ENCODE peak calls at places on chromosomes 3 and 15, in five cellular contexts. G is stimulated activated CD4-positive, alpha-beta T cell treated with anti-CD3 and anti-CD28 coated beads, Interleukin-4, amount 100 ng/mL, for 4 hours; W is gastrocnemius medialis; N is iPS DF 19.7; O is HEK293T. L is an unnamed sample.

GRCh38 chr3:196080997-196081833 is 675 bp downstream of the TFRC start:
- DNase-seq in G (peak), W (peak), N (no peak), O (peak), L (peak)

GRCh38 chr15:84810073-84810840 is 6.9 kb upstream of the ALPK3 start:
- DNase-seq in G (no peak), W (no peak), N (no peak), O (no peak), L (no peak)

GRCh38 chr3:122023335-122023734 is 1.3 kb upstream of the ILDR1 start:
- DNase-seq in G (no peak), W (no peak), N (no peak), O (no peak), L (no peak)

GRCh38 chr3:184773341-184774186 is 38.4 kb upstream of the VPS8 start:
- DNase-seq in G (no peak), W (no peak), N (no peak), O (no peak), L (peak)

GRCh38 chr3:89950772-89951171 is 843.4 kb downstream of the EPHA3 start:
- DNase-seq in G (no peak), W (no peak), N (no peak), O (no peak), L (no peak)

GRCh38 chr3:28348286-28348636 is 260 bp upstream of the ZCWPW2 start:
- DNase-seq in G (no peak), W (peak), N (no peak), O (no peak), L (no peak)

GRCh38 chr3:124877617-124878016 is 9.5 kb downstream of the ITGB5 start:
- DNase-seq in G (no peak), W (no peak), N (no peak), O (no peak), L (no peak)

GRCh38 chr15:88657326-88658069 is 18.7 kb downstream of the ISG20 start:
- DNase-seq in G (no peak), W (no peak), N (no peak), O (peak), L (peak)

GRCh38 chr3:127712881-127713771 is 40.4 kb downstream of the ABTB1 start:
- DNase-seq in G (no peak), W (no peak), N (no peak), O (no peak), L (no peak)

GRCh38 chr15:98888839-98889479 is 118.6 kb downstream of the PGPEP1L start:
- DNase-seq in G (no peak), W (no peak), N (no peak), O (no peak), L (no peak)

GRCh38 chr3:194158942-194159439 is 23.0 kb downstream of the HES1 start:
- DNase-seq in G (no peak), W (peak), N (no peak), O (no peak), L (no peak)

GRCh38 chr15:70447081-70447480 is 316.3 kb downstream of the UACA start:
- DNase-seq in G (no peak), W (no peak), N (no peak), O (no peak), L (no peak)

GRCh38 chr15:77487479-77487861 is 66.8 kb downstream of the HMG20A start:
- DNase-seq in G (no peak), W (no peak), N (no peak), O (no peak), L (no peak)

GRCh38 chr3:170410428-170411029 is 8.1 kb upstream of the CLDN11 start:
- DNase-seq in G (no peak), W (no peak), N (no peak), O (no peak), L (peak)

GRCh38 chr3:49839193-49839809 is 17.1 kb downstream of the TRAIP start:
- DNase-seq in G (peak), W (peak), N (peak), O (peak), L (peak)

GRCh38 chr15:68407141-68407885 is 24.6 kb downstream of the ITGA11 start:
- DNase-seq in G (no peak), W (no peak), N (no peak), O (no peak), L (peak)

GRCh38 chr15:65197337-65197645 is 12.1 kb upstream of the CLPX start:
- DNase-seq in G (no peak), W (no peak), N (no peak), O (no peak), L (no peak)

GRCh38 chr15:47618216-47618615 is 99.1 kb upstream of the SEMA6D start:
- DNase-seq in G (no peak), W (no peak), N (no peak), O (no peak), L (no peak)